ENCODE peak calls at places on chromosomes 12 and 14, in five cellular contexts. One of them, this sample, is unnamed.

GRCh38 chr12:75390899-75391538 is at the start of gene GLIPR1L2:
- DNase-seq in CD8-positive, alpha-beta memory T cell: peak
- DNase-seq in fibroblast of the conjunctiva: peak
- DNase-seq in T-helper 1 cell: peak
- DNase-seq in cardiac septum: peak
- DNase-seq in this sample: peak

GRCh38 chr14:61258985-61259384 is 22.2 kb downstream of the TMEM30B start:
- DNase-seq in cardiac septum: no peak
- DNase-seq in fibroblast of the conjunctiva: no peak
- DNase-seq in CD8-positive, alpha-beta memory T cell: no peak
- DNase-seq in T-helper 1 cell: no peak
- DNase-seq in this sample: no peak

GRCh38 chr14:91098591-91098990 is 15.3 kb upstream of the DGLUCY start:
- DNase-seq in T-helper 1 cell: no peak
- DNase-seq in cardiac septum: no peak
- DNase-seq in fibroblast of the conjunctiva: no peak
- DNase-seq in CD8-positive, alpha-beta memory T cell: no peak
- DNase-seq in this sample: no peak

GRCh38 chr14:67371247-67372148 is 11.4 kb downstream of the EIF2S1 start:
- DNase-seq in T-helper 1 cell: no peak
- DNase-seq in fibroblast of the conjunctiva: no peak
- DNase-seq in CD8-positive, alpha-beta memory T cell: no peak
- DNase-seq in cardiac septum: no peak
- DNase-seq in this sample: no peak

GRCh38 chr14:93036652-93037341 is 78.9 kb downstream of the ITPK1 start:
- DNase-seq in cardiac septum: no peak
- DNase-seq in T-helper 1 cell: no peak
- DNase-seq in fibroblast of the conjunctiva: no peak
- DNase-seq in CD8-positive, alpha-beta memory T cell: no peak
- DNase-seq in this sample: no peak

GRCh38 chr14:74591899-74592298 is 20.1 kb downstream of the LTBP2 start:
- DNase-seq in cardiac septum: no peak
- DNase-seq in fibroblast of the conjunctiva: no peak
- DNase-seq in CD8-positive, alpha-beta memory T cell: no peak
- DNase-seq in T-helper 1 cell: no peak
- DNase-seq in this sample: no peak

GRCh38 chr14:39977198-39977597 is 545.0 kb upstream of the FBXO33 start:
- DNase-seq in CD8-positive, alpha-beta memory T cell: no peak
- DNase-seq in fibroblast of the conjunctiva: no peak
- DNase-seq in T-helper 1 cell: no peak
- DNase-seq in cardiac septum: no peak
- DNase-seq in this sample: no peak

GRCh38 chr14:85532570-85532969 is 2.6 kb downstream of the FLRT2 start:
- DNase-seq in fibroblast of the conjunctiva: no peak
- DNase-seq in T-helper 1 cell: no peak
- DNase-seq in cardiac septum: no peak
- DNase-seq in CD8-positive, alpha-beta memory T cell: no peak
- DNase-seq in this sample: no peak

GRCh38 chr14:46048127-46048526 is 603.5 kb downstream of the RPL10L start:
- DNase-seq in CD8-positive, alpha-beta memory T cell: no peak
- DNase-seq in fibroblast of the conjunctiva: no peak
- DNase-seq in T-helper 1 cell: no peak
- DNase-seq in cardiac septum: no peak
- DNase-seq in this sample: no peak

GRCh38 chr12:98973395-98973794 is 328.3 kb downstream of the APAF1 start:
- DNase-seq in CD8-positive, alpha-beta memory T cell: no peak
- DNase-seq in cardiac septum: no peak
- DNase-seq in fibroblast of the conjunctiva: peak
- DNase-seq in T-helper 1 cell: no peak
- DNase-seq in this sample: no peak

GRCh38 chr14:39241637-39242036 is 7.9 kb downstream of the MIA2 start:
- DNase-seq in cardiac septum: no peak
- DNase-seq in fibroblast of the conjunctiva: no peak
- DNase-seq in CD8-positive, alpha-beta memory T cell: no peak
- DNase-seq in T-helper 1 cell: no peak
- DNase-seq in this sample: no peak

GRCh38 chr12:30863839-30864238 is 62.7 kb upstream of the TSPAN11 start:
- DNase-seq in T-helper 1 cell: no peak
- DNase-seq in CD8-positive, alpha-beta memory T cell: no peak
- DNase-seq in cardiac septum: no peak
- DNase-seq in fibroblast of the conjunctiva: no peak
- DNase-seq in this sample: no peak

GRCh38 chr12:124695861-124696260 is 128.4 kb upstream of the NCOR2 start:
- DNase-seq in cardiac septum: no peak
- DNase-seq in fibroblast of the conjunctiva: no peak
- DNase-seq in CD8-positive, alpha-beta memory T cell: no peak
- DNase-seq in T-helper 1 cell: no peak
- DNase-seq in this sample: no peak

GRCh38 chr12:6724409-6724797 is 557 bp downstream of the COPS7A start:
- DNase-seq in cardiac septum: no peak
- DNase-seq in T-helper 1 cell: no peak
- DNase-seq in fibroblast of the conjunctiva: no peak
- DNase-seq in CD8-positive, alpha-beta memory T cell: no peak
- DNase-seq in this sample: no peak

GRCh38 chr12:14995583-14996425 is 23.0 kb downstream of the PDE6H start:
- DNase-seq in cardiac septum: no peak
- DNase-seq in T-helper 1 cell: no peak
- DNase-seq in fibroblast of the conjunctiva: peak
- DNase-seq in CD8-positive, alpha-beta memory T cell: peak
- DNase-seq in this sample: no peak

GRCh38 chr12:90851800-90852718 is 102.9 kb downstream of the CCER1 start:
- DNase-seq in T-helper 1 cell: no peak
- DNase-seq in cardiac septum: no peak
- DNase-seq in fibroblast of the conjunctiva: no peak
- DNase-seq in CD8-positive, alpha-beta memory T cell: no peak
- DNase-seq in this sample: no peak

GRCh38 chr14:51335521-51335920 is 95.5 kb downstream of the TMX1 start:
- DNase-seq in T-helper 1 cell: no peak
- DNase-seq in cardiac septum: no peak
- DNase-seq in CD8-positive, alpha-beta memory T cell: no peak
- DNase-seq in fibroblast of the conjunctiva: peak
- DNase-seq in this sample: no peak

GRCh38 chr12:94622475-94622874 is 27.9 kb downstream of the TMCC3 start:
- DNase-seq in CD8-positive, alpha-beta memory T cell: no peak
- DNase-seq in cardiac septum: no peak
- DNase-seq in fibroblast of the conjunctiva: no peak
- DNase-seq in T-helper 1 cell: no peak
- DNase-seq in this sample: no peak

GRCh38 chr14:101992708-101993107 is 28.3 kb downstream of the DYNC1H1 start:
- DNase-seq in cardiac septum: no peak
- DNase-seq in T-helper 1 cell: no peak
- DNase-seq in CD8-positive, alpha-beta memory T cell: no peak
- DNase-seq in fibroblast of the conjunctiva: no peak
- DNase-seq in this sample: no peak

This sample was measured in stimulated activated naive CD4-positive, alpha-beta T cell.